ENCODE peak calls at places on chromosomes 11 and 22, in six cellular contexts. C is progenitor cell of endocrine pancreas; E is activated effector memory CD4-positive, alpha-beta T cell treated with anti-CD3 and anti-CD28 coated beads, Interleukin-2, amount 50 U/mL, for 16 hours; T is posterior vena cava; A is GM13977; R is activated CD4-positive, alpha-beta T cell treated with anti-CD3 and anti-CD28 coated beads, Interleukin-2, amount 10 ng/mL, durations not matched to agents 7 days and 5 days. S is an unnamed sample.

GRCh38 chr22:17969732-17970131 is 54.6 kb downstream of the MICAL3 start:
- DNase-seq in C (no peak), E (no peak), T (no peak), A (no peak), R (no peak), S (no peak)

GRCh38 chr11:8788616-8789015 is 106.0 kb downstream of the RPL27A start:
- DNase-seq in C (no peak), E (no peak), T (no peak), A (no peak), R (no peak), S (no peak)

GRCh38 chr11:110297726-110298297 is 1.4 kb upstream of the RDX start:
- DNase-seq in C (no peak), E (no peak), T (no peak), A (no peak), R (no peak), S (no peak)

GRCh38 chr11:6654281-6655019 is 1.2 kb downstream of the DCHS1 start:
- DNase-seq in C (no peak), E (no peak), T (no peak), A (peak), R (no peak), S (no peak)

GRCh38 chr11:57324154-57324885 is 432 bp downstream of the TNKS1BP1 start:
- DNase-seq in C (peak), E (peak), T (peak), A (peak), R (peak), S (no peak)

GRCh38 chr11:78860720-78861422 is 286.2 kb upstream of the NARS2 start:
- DNase-seq in C (no peak), E (no peak), T (no peak), A (no peak), R (peak), S (no peak)

GRCh38 chr11:2655834-2656622 is 43.8 kb downstream of the KCNQ1OT1 start:
- DNase-seq in C (no peak), E (no peak), T (no peak), A (no peak), R (no peak), S (no peak)

GRCh38 chr11:23778971-23779370 is 717.9 kb upstream of the LUZP2 start:
- DNase-seq in C (no peak), E (no peak), T (no peak), A (no peak), R (no peak), S (no peak)

GRCh38 chr11:14413307-14414072 is 54.5 kb upstream of the RRAS2 start:
- DNase-seq in C (no peak), E (no peak), T (peak), A (no peak), R (no peak), S (peak)

GRCh38 chr11:17848709-17849108 is 114.1 kb downstream of the KCNC1 start:
- DNase-seq in C (no peak), E (no peak), T (no peak), A (no peak), R (no peak), S (no peak)

GRCh38 chr22:49657275-49657973 is 170.2 kb downstream of the BRD1 start:
- DNase-seq in C (no peak), E (peak), T (peak), A (peak), R (peak), S (no peak)

GRCh38 chr11:11409916-11410315 is 56.9 kb upstream of the CSNK2A3 start:
- DNase-seq in C (no peak), E (no peak), T (no peak), A (no peak), R (no peak), S (no peak)

GRCh38 chr11:113198907-113199660 is 115.3 kb upstream of the TTC12 start:
- DNase-seq in C (no peak), E (no peak), T (no peak), A (no peak), R (no peak), S (no peak)

GRCh38 chr11:131744847-131745246 is 374.4 kb downstream of the NTM start:
- DNase-seq in C (no peak), E (no peak), T (no peak), A (no peak), R (no peak), S (no peak)